ENCODE peak calls at places on chromosomes 12 and 14, in four cellular contexts. D is GM12878, V is HepG2, G is K562. I is an unnamed sample.

GRCh38 chr14:69612014-69612758 is 790 bp downstream of the SUSD6 start:
- DNase-seq in G (no peak), D (no peak), V (no peak), I (peak)

GRCh38 chr12:116595186-116595585 is 36.0 kb downstream of the MAP1LC3B2 start:
- DNase-seq in V (no peak), D (no peak), G (no peak), I (no peak)

GRCh38 chr14:83294941-83295340 is 1761.3 kb upstream of the SEL1L start:
- DNase-seq in G (no peak), D (no peak), V (no peak), I (no peak)

GRCh38 chr14:91873476-91874265 is 6.3 kb upstream of the TC2N start:
- DNase-seq in D (peak), V (no peak), G (no peak), I (no peak)

GRCh38 chr14:22886500-22887259 is 3.7 kb downstream of the REM2 start:
- DNase-seq in V (no peak), D (peak), G (peak), I (peak)

GRCh38 chr14:20461230-20462141 is at the start of gene PIP4P1:
- DNase-seq in D (peak), G (peak), V (peak), I (peak)

GRCh38 chr12:105423237-105423636 is 92.7 kb downstream of the C12orf75 start:
- DNase-seq in G (no peak), V (no peak), D (no peak), I (no peak)

GRCh38 chr12:86249856-86250255 is 6.3 kb downstream of the MGAT4C start:
- DNase-seq in V (no peak), D (no peak), G (no peak), I (no peak)

GRCh38 chr14:93269341-93270068 is 62.4 kb downstream of the UBR7 start:
- DNase-seq in V (peak), G (no peak), D (no peak), I (no peak)

GRCh38 chr14:56195219-56195618 is 77.0 kb downstream of the PELI2 start:
- DNase-seq in G (no peak), D (no peak), V (no peak), I (peak)

GRCh38 chr14:81478446-81478845 is 55.2 kb downstream of the SEL1L start:
- DNase-seq in V (no peak), D (no peak), G (no peak), I (no peak)

GRCh38 chr12:112420740-112421139 is 2.0 kb downstream of the PTPN11 start:
- DNase-seq in G (no peak), D (no peak), V (no peak), I (no peak)

GRCh38 chr14:89040438-89041244 is 216.2 kb downstream of the TTC8 start:
- DNase-seq in D (peak), G (peak), V (peak), I (peak)

GRCh38 chr14:58131386-58131785 is 20.6 kb downstream of the ARMH4 start:
- DNase-seq in D (no peak), V (peak), G (no peak), I (no peak)

GRCh38 chr14:36451346-36452065 is 68.5 kb downstream of the NKX2-1 start:
- DNase-seq in D (no peak), G (no peak), V (no peak), I (no peak)

GRCh38 chr12:27732281-27732680 is 21.6 kb downstream of the MRPS35 start:
- DNase-seq in D (no peak), G (no peak), V (peak), I (peak)

GRCh38 chr12:120687570-120688289 is 781 bp downstream of the MLEC start:
- DNase-seq in V (no peak), D (no peak), G (peak), I (peak)

GRCh38 chr12:92442782-92443181 is 260.0 kb upstream of the PLEKHG7 start:
- DNase-seq in V (no peak), G (no peak), D (no peak), I (no peak)
- TF ChIP-seq TCF7 in V (no peak), G (no peak), D (no peak), I (no peak)

GRCh38 chr14:98578204-98578603 is 693.8 kb downstream of the BCL11B start:
- DNase-seq in D (no peak), V (no peak), G (no peak), I (no peak)
- TF ChIP-seq TCF7 in D (no peak), V (no peak), G (no peak), I (no peak)

DNA sequence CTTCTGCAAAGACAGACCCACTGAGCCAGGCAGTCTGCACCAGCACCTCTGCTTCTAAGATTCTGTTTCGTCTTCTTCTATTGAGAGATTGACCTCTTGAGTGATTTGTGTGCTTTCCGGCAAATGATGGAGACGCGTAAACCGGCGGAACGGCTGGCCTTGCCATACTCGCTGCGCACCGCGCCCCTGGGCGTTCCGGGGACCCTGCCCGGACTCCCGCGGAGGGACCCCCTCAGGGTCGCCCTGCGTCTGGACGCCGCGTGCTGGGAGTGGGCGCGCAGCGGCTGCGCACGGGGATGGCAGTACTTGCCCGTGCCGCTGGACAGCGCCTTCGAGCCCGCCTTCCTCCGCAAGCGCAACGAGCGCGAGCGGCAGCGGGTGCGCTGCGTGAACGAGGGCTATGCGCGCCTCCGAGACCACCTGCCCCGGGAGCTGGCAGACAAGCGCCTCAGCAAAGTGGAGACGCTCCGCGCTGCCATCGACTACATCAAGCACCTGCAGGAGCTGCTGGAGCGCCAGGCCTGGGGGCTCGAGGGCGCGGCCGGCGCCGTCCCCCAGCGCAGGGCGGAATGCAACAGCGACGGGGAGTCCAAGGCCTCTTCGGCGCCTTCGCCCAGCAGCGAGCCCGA is 703 bp downstream of the ASCL4 start:
- DNase-seq in V (no peak), D (no peak), G (no peak), I (peak)
- TF ChIP-seq TCF7 in V (no peak), D (no peak), G (no peak), I (no peak)

DNA sequence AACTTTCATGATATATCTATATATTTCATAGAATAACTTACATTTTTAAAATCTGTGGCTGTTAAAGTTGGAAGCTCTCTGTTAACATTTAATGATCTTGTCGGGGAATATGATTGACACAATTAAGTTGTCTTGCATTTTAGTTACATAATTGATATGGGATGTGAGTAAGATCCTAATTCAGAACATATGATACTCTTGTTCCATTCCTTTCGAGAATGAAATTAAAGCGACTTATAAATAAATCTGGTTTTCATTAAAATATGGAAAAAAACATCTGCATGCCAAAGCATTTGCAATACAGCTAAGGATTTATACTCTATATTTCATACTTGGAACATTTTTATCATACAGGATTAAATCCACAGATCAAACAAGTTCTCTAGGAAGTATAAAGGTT is 52.0 kb downstream of the SLC38A6 start:
- DNase-seq in V (no peak), G (no peak), D (no peak), I (no peak)
- TF ChIP-seq TCF7 in V (no peak), G (no peak), D (no peak), I (no peak)

I was measured in WTC11.